ENCODE peak calls at places on chromosomes 16 and 17, in seven cellular contexts. E is lower leg skin, S is adrenal gland, Y is stomach, N is IMR-90, V is HepG2, G is A549. O is an unnamed sample.

GRCh38 chr16:30377812-30378235 is 3.2 kb downstream of the MYL11 start:
- DNase-seq in E (peak; percentile 99), S (peak; percentile 94), Y (peak; percentile 94), N (peak; percentile 85), V (peak; percentile 73), G (peak; percentile 94), O (peak; percentile 72)

GRCh38 chr17:77785526-77785925 is 173.0 kb upstream of the TNRC6C start:
- DNase-seq in E (no peak), S (no peak), Y (no peak), N (no peak), V (no peak), G (no peak), O (no peak)

GRCh38 chr16:27414803-27415431 is 12.9 kb downstream of the IL21R start:
- DNase-seq in E (no peak), S (no peak), Y (no peak), N (no peak), V (no peak), G (no peak), O (no peak)

GRCh38 chr16:7344806-7345416 is 12.3 kb downstream of the RBFOX1 start:
- DNase-seq in E (no peak), S (no peak), Y (no peak), N (no peak), V (no peak), G (no peak), O (no peak)

GRCh38 chr16:85326794-85327181 is 214.5 kb upstream of the CIBAR2 start:
- DNase-seq in E (no peak), S (no peak), Y (no peak), N (no peak), V (no peak), G (no peak), O (no peak)

GRCh38 chr17:58387834-58388233 is 29.5 kb downstream of the RNF43 start:
- DNase-seq in E (no peak), S (no peak), Y (no peak), N (no peak), V (no peak), G (peak; percentile 39), O (no peak)

GRCh38 chr17:80477647-80478478 is 1.5 kb upstream of the NPTX1 start:
- DNase-seq in E (no peak), S (peak; percentile 54), Y (no peak), N (peak; percentile 59), V (no peak), G (peak; percentile 70), O (no peak)

GRCh38 chr16:89241187-89242003 is 23.9 kb downstream of the ZNF778 start:
- DNase-seq in E (peak; percentile 94), S (peak; percentile 78), Y (peak; percentile 65), N (peak; percentile 82), V (peak; percentile 82), G (peak; percentile 81), O (peak; percentile 69)

GRCh38 chr17:20191066-20191465 is 181.9 kb downstream of the SPECC1 start:
- DNase-seq in E (no peak), S (no peak), Y (no peak), N (peak; percentile 98), V (no peak), G (no peak), O (no peak)

GRCh38 chr17:61456688-61457225 is 4.5 kb downstream of the TBX4 start:
- DNase-seq in E (no peak), S (no peak), Y (no peak), N (no peak), V (no peak), G (no peak), O (no peak)

GRCh38 chr17:73011016-73011486 is 81.4 kb downstream of the SLC39A11 start:
- DNase-seq in E (no peak), S (no peak), Y (no peak), N (no peak), V (no peak), G (no peak), O (no peak)

GRCh38 chr17:7440113-7440822 is 956 bp downstream of the FGF11 start:
- DNase-seq in E (peak; percentile 91), S (peak; percentile 93), Y (peak; percentile 72), N (no peak), V (no peak), G (peak; percentile 39), O (no peak)

GRCh38 chr17:80879723-80880649 is 111.7 kb upstream of the CHMP6 start:
- DNase-seq in E (no peak), S (no peak), Y (no peak), N (no peak), V (no peak), G (no peak), O (no peak)

GRCh38 chr16:1263591-1264216 is 7.8 kb downstream of the TPSD1 start:
- DNase-seq in E (no peak), S (no peak), Y (no peak), N (no peak), V (no peak), G (no peak), O (no peak)

GRCh38 chr16:89009343-89010209 is 32.6 kb upstream of the CBFA2T3 start:
- DNase-seq in E (no peak), S (peak; percentile 24), Y (no peak), N (no peak), V (no peak), G (no peak), O (no peak)

GRCh38 chr16:1181715-1182671 is 29.1 kb downstream of the CACNA1H start:
- DNase-seq in E (no peak), S (peak; percentile 89), Y (peak; percentile 60), N (peak; percentile 85), V (peak; percentile 62), G (peak; percentile 83), O (peak; percentile 78)

DNA sequence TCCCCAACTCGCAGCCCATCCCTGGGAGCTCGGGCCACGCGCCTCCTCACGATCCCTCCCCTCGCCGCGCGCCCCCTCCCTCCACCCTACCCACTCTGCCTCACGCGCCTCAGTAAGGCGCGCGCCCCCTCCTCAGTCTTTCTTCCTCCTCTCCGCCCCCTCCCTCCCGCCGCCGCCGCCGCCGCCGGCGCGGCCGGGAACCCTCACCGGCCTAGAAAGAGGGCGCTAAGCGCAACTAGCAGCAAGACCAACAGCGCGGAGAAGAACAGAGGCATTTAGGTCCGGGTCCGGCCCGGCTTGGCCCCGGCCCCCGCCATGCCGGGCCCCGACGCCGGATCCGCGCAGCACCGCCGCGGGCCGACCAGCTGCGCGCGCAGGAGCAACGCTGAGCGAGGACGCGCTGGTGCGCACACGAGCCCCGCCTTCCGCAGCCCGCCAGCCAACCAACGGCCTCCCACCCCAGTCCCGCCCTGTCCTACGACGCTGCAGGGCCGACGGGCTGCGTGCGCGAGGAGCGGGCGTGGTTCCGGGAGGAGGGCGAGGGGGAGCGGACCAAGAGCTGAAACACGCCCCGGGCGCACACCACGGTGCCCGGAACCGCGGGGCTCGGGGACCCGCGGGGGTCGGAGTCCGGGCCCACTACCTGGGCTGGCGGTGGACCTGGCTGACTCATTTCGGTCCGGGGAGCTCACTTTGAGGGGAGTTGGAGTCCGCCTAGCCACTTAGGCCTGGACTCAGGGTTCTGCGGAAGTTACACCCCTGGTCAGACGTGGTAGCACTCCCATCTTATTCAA is at the start of gene BLTP2:
- DNase-seq in E (peak; percentile 99), S (peak; percentile 96), Y (peak; percentile 97), N (peak; percentile 92), V (peak; percentile 85), G (peak; percentile 97), O (peak; percentile 99)
- TF ChIP-seq POLR2A in E (no peak), S (peak; percentile 90), Y (no peak), N (peak; percentile 70), V (peak; percentile 61), G (peak; percentile 82), O (peak; percentile 95)

DNA sequence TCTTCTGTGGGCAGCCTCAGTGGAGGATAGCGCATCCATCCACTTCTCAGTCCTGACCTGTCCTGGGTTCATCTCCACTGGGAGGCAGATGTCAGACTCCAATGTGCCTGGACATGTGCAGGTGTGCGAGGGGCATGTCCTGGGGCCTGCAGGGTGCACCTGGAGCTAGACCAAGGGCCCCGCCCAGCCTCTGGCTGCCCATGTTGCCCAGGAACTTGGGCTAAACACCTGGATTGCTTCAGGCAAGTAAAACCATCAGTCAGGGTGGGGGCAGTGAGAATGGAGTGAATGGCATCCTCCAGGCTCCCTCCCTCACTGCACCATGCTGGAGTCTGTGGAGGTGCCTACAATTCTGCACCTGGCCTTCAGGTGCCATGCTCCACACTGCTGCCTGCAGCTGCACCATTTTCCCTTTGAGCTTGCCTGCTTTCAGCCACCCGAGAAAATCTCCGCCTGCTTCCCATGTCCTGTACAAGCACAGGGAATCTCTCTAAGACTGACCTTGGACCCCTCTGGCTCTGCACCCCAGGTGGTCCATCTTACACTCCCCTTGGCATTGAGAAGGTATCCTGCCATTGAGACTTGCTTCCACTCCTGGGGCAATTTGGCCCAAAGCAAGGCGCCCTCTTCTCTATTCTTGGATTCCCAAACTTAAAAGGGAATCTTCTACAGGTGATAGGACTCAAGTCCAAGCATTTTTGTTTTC is 2.1 kb upstream of the MFSD6L start:
- DNase-seq in E (peak; percentile 58), S (no peak), Y (no peak), N (no peak), V (no peak), G (no peak), O (no peak)
- TF ChIP-seq POLR2A in E (no peak), S (no peak), Y (no peak), N (no peak), V (no peak), G (no peak), O (no peak)

GRCh38 chr17:75271233-75271954 is 363 bp upstream of the MIF4GD start:
- DNase-seq in E (peak; percentile 94), S (peak; percentile 81), Y (peak; percentile 87), N (no peak), V (peak; percentile 58), G (peak; percentile 80), O (peak; percentile 93)

GRCh38 chr17:75271955-75272847 is 1.2 kb upstream of the MIF4GD start:
- DNase-seq in E (no peak), S (peak; percentile 90), Y (no peak), N (peak; percentile 65), V (no peak), G (peak; percentile 33), O (no peak)

GRCh38 chr17:75273968-75274708 is 3.1 kb upstream of the MIF4GD start:
- DNase-seq in E (no peak), S (peak; percentile 75), Y (no peak), N (peak; percentile 77), V (no peak), G (peak; percentile 29), O (peak; percentile 98)

GRCh38 chr17:75270966-75271232 is at the start of gene MIF4GD:
- DNase-seq in E (no peak), S (no peak), Y (no peak), N (peak; percentile 54), V (no peak), G (no peak), O (no peak)

GRCh38 chr17:75272848-75273184 is 1.8 kb upstream of the MIF4GD start:
- DNase-seq in E (no peak), S (no peak), Y (no peak), N (no peak), V (no peak), G (no peak), O (no peak)
- TF ChIP-seq POLR2A in E (no peak), S (no peak), Y (no peak), N (no peak), V (no peak), G (no peak), O (no peak)

GRCh38 chr16:79282806-79283205 is 317.7 kb downstream of the MAF start:
- DNase-seq in E (no peak), S (no peak), Y (no peak), N (no peak), V (no peak), G (no peak), O (no peak)
- TF ChIP-seq POLR2A in E (no peak), S (no peak), Y (no peak), N (no peak), V (no peak), G (no peak), O (no peak)